ENCODE peak calls at places on chromosomes 1 and 21, in six cellular contexts. W, R, X, S, C and O are unnamed samples.

GRCh38 chr1:41671116-41671755 is 186.8 kb upstream of the EDN2 start:
- DNase-seq in W (no peak), R (no peak), X (no peak), S (no peak), C (no peak), O (no peak)

GRCh38 chr1:62196091-62196690 is 1.5 kb downstream of the L1TD1 start:
- DNase-seq in W (no peak), R (no peak), X (no peak), S (no peak), C (no peak), O (no peak)

GRCh38 chr1:112712701-112713128 is 2.4 kb downstream of the PPM1J start:
- DNase-seq in W (no peak), R (no peak), X (no peak), S (no peak), C (peak; percentile 19), O (no peak)

GRCh38 chr1:239308701-239309333 is 77.6 kb upstream of the CHRM3 start:
- DNase-seq in W (peak; percentile 7), R (no peak), X (no peak), S (no peak), C (peak; percentile 58), O (no peak)

GRCh38 chr1:13707211-13707610 is 7.2 kb downstream of the PRDM2 start:
- DNase-seq in W (no peak), R (no peak), X (peak; percentile 70), S (peak; percentile 53), C (no peak), O (no peak)

GRCh38 chr1:238340989-238341388 is 450.3 kb upstream of the ZP4 start:
- DNase-seq in W (no peak), R (no peak), X (no peak), S (peak; percentile 0), C (no peak), O (no peak)

GRCh38 chr1:145918992-145919939 is 749 bp upstream of the PEX11B start:
- DNase-seq in W (no peak), R (peak; percentile 82), X (peak; percentile 79), S (peak; percentile 60), C (peak; percentile 68), O (no peak)

GRCh38 chr1:160753629-160754028 is 14.6 kb downstream of the SLAMF7 start:
- DNase-seq in W (no peak), R (no peak), X (no peak), S (no peak), C (no peak), O (no peak)

GRCh38 chr1:167293057-167293456 is 72.4 kb downstream of the POU2F1 start:
- DNase-seq in W (no peak), R (no peak), X (no peak), S (no peak), C (no peak), O (no peak)

GRCh38 chr1:243926803-243927245 is 76.8 kb upstream of the AKT3 start:
- DNase-seq in W (peak; percentile 65), R (peak; percentile 100), X (peak; percentile 89), S (peak; percentile 98), C (no peak), O (no peak)

GRCh38 chr1:27054381-27054780 is 41.7 kb upstream of the TENT5B start:
- DNase-seq in W (no peak), R (no peak), X (no peak), S (no peak), C (no peak), O (no peak)

GRCh38 chr1:226064168-226064815 is 1.8 kb downstream of the H3-3A start:
- DNase-seq in W (no peak), R (no peak), X (peak; percentile 25), S (peak; percentile 44), C (no peak), O (no peak)

GRCh38 chr1:13760340-13760739 is 60.4 kb downstream of the PRDM2 start:
- DNase-seq in W (no peak), R (no peak), X (no peak), S (no peak), C (no peak), O (no peak)

GRCh38 chr1:227343727-227344551 is 25.6 kb upstream of the CDC42BPA start:
- DNase-seq in W (peak; percentile 44), R (peak; percentile 87), X (peak; percentile 93), S (peak; percentile 96), C (no peak), O (no peak)

GRCh38 chr1:21931171-21932093 is 5.7 kb downstream of the HSPG2 start:
- DNase-seq in W (no peak), R (peak; percentile 87), X (peak; percentile 94), S (peak; percentile 91), C (peak; percentile 71), O (no peak)

GRCh38 chr21:41095983-41096382 is 72.0 kb upstream of the BACE2 start:
- DNase-seq in W (no peak), R (no peak), X (no peak), S (no peak), C (no peak), O (no peak)

GRCh38 chr1:200487650-200488049 is 77.8 kb upstream of the ZNF281 start:
- DNase-seq in W (peak; percentile 64), R (no peak), X (no peak), S (no peak), C (no peak), O (no peak)

GRCh38 chr1:208917281-208917680 is 666.2 kb upstream of the CAMK1G start:
- DNase-seq in W (no peak), R (no peak), X (no peak), S (no peak), C (no peak), O (no peak)

GRCh38 chr1:57835620-57836019 is 411.8 kb upstream of the DAB1 start:
- DNase-seq in W (no peak), R (no peak), X (peak; percentile 24), S (peak; percentile 30), C (no peak), O (no peak)

GRCh38 chr21:38255718-38256117 is 1.1 kb upstream of the KCNJ15 start:
- DNase-seq in W (no peak), R (no peak), X (no peak), S (no peak), C (no peak), O (no peak)

GRCh38 chr1:31196685-31197084 is 43.0 kb downstream of the NKAIN1 start:
- DNase-seq in W (no peak), R (no peak), X (peak; percentile 61), S (peak; percentile 85), C (no peak), O (no peak)

GRCh38 chr1:190320952-190321351 is 156.7 kb downstream of the BRINP3 start:
- DNase-seq in W (no peak), R (no peak), X (peak; percentile 77), S (peak; percentile 5), C (no peak), O (no peak)

GRCh38 chr1:43824795-43825194 is 108.8 kb upstream of the ARTN start:
- DNase-seq in W (no peak), R (no peak), X (no peak), S (no peak), C (no peak), O (no peak)

GRCh38 chr1:43821471-43821870 is 112.1 kb upstream of the ARTN start:
- DNase-seq in W (no peak), R (peak; percentile 72), X (no peak), S (no peak), C (no peak), O (no peak)

GRCh38 chr1:43818691-43819090 is 111.4 kb downstream of the ST3GAL3 start:
- DNase-seq in W (no peak), R (no peak), X (no peak), S (peak; percentile 11), C (no peak), O (no peak)

GRCh38 chr1:43819354-43819753 is 112.0 kb downstream of the ST3GAL3 start:
- DNase-seq in W (no peak), R (no peak), X (no peak), S (no peak), C (no peak), O (no peak)

DNA sequence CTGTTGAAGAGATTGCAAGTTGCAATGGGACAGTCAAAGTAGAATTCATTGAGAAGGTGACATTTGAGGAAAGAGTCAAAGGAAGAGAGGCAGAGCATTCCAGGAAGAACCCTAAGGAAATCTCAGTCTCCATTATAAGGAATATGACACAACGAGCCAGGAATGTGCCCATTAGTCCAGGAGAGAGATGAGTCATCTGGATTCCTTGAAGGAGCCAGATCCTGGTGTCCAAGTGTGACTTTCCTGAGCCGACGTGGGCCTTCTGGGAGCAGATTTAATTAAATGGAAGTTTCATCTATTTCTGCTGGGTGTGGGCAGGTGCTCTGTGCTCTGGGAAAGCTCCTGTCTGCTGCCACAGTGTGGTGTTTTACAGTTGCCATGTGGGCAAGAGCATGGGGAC is 111.6 kb upstream of the ARTN start:
- DNase-seq in W (peak; percentile 90), R (peak; percentile 90), X (peak; percentile 91), S (peak; percentile 80), C (no peak), O (no peak)
- H3K4me3 ChIP-seq in W (no peak overlapping the region), R (no peak overlapping the region), X (no peak overlapping the region), S (no peak overlapping the region), C (no peak overlapping the region), O (no peak overlapping the region)

GRCh38 chr1:181208967-181209366 is 120.5 kb downstream of the IER5 start:
- DNase-seq in W (no peak), R (no peak), X (no peak), S (no peak), C (no peak), O (no peak)
- TF ChIP-seq CTCF in W (no peak), R (no peak), X (no peak), S (no peak), C (no peak), O (no peak)

GRCh38 chr1:17539202-17539525 is 334 bp upstream of the ARHGEF10L start:
- DNase-seq in W (no peak), R (no peak), X (no peak), S (no peak), C (peak; percentile 37), O (no peak)
- H3K4me3 ChIP-seq in W (peak overlapping the region; percentile 21), R (peak overlapping the region; percentile 45), X (peak overlapping the region; percentile 36), S (peak overlapping the region; percentile 21), C (peak overlapping the region; percentile 43), O (no peak overlapping the region)

GRCh38 chr21:27759820-27760219 is 792.9 kb upstream of the ADAMTS5 start:
- DNase-seq in W (no peak), R (no peak), X (no peak), S (peak; percentile 18), C (no peak), O (no peak)

GRCh38 chr21:27761623-27762022 is 794.7 kb upstream of the ADAMTS5 start:
- DNase-seq in W (no peak), R (no peak), X (peak; percentile 15), S (no peak), C (no peak), O (no peak)

GRCh38 chr21:27764056-27764455 is 797.2 kb upstream of the ADAMTS5 start:
- DNase-seq in W (no peak), R (no peak), X (peak; percentile 17), S (no peak), C (no peak), O (no peak)

GRCh38 chr21:27756191-27756590 is 789.3 kb upstream of the ADAMTS5 start:
- DNase-seq in W (no peak), R (no peak), X (peak; percentile 47), S (peak; percentile 28), C (no peak), O (no peak)

DNA sequence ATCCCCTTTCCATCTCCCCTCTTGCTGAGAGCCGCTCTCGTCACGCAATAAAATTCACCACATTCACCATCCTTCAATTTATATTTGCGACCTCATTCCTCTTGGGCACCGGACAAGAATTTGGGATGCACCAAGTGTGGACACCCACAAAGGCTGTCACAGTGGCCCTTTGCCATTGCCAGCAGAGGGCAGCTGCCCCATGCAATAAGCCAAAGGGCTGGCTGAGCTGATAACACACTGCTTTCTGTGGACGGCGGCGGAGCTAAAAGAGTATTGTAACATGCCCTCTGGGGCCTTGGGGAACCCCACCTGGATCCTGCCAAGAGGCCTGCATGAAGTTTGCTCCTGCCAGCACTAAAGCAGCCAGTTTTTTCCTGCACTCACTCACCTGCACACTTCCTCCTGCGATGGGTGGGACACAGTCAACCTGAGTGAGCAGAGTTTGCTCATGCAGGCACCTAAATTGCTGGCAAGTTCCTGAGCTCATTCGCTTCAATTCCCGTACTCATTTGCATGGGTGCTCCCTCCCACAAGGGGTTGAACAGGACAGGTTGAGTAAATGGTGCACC is 792.3 kb upstream of the ADAMTS5 start:
- DNase-seq in W (no peak), R (no peak), X (peak; percentile 18), S (peak; percentile 24), C (no peak), O (no peak)
- TF ChIP-seq CTCF in W (peak; percentile 62), R (peak; percentile 40), X (peak; percentile 37), S (peak; percentile 58), C (no peak), O (no peak)